ENCODE peak calls at places on chromosome 17, in nine cellular contexts. P, S, K, U, R, B, Z, I and A are unnamed samples.

GRCh38 chr17:18291718-18292540 is 22.9 kb downstream of the TOP3A start:
- DNase-seq in P (no peak), S (no peak), K (no peak), U (no peak), R (no peak), B (no peak), Z (no peak), I (no peak), A (no peak)

GRCh38 chr17:40545660-40546059 is 19.6 kb downstream of the CCR7 start:
- DNase-seq in P (no peak), S (no peak), K (peak), U (no peak), R (peak), B (no peak), Z (no peak), I (no peak), A (no peak)

GRCh38 chr17:77141846-77142449 is 1.2 kb downstream of the SEC14L1 start:
- DNase-seq in P (no peak), S (no peak), K (no peak), U (no peak), R (no peak), B (no peak), Z (no peak), I (no peak), A (peak)

GRCh38 chr17:73541561-73541981 is 102.7 kb downstream of the SDK2 start:
- DNase-seq in P (no peak), S (no peak), K (no peak), U (no peak), R (no peak), B (no peak), Z (no peak), I (no peak), A (no peak)

GRCh38 chr17:11996722-11997146 is 541 bp downstream of the ZNF18 start:
- DNase-seq in P (peak), S (peak), K (no peak), U (no peak), R (no peak), B (no peak), Z (peak), I (peak), A (peak)

GRCh38 chr17:79047291-79047920 is 23.4 kb downstream of the C1QTNF1 start:
- DNase-seq in P (no peak), S (no peak), K (no peak), U (no peak), R (no peak), B (peak), Z (no peak), I (no peak), A (no peak)

GRCh38 chr17:40956401-40957254 is 10.1 kb downstream of the KRT39 start:
- DNase-seq in P (no peak), S (peak), K (no peak), U (peak), R (no peak), B (no peak), Z (peak), I (no peak), A (peak)

GRCh38 chr17:13918247-13918646 is 151.1 kb upstream of the COX10 start:
- DNase-seq in P (no peak), S (no peak), K (no peak), U (no peak), R (no peak), B (no peak), Z (no peak), I (no peak), A (no peak)